ENCODE peak calls at places on chromosomes 6 and 20, in five cellular contexts. Y, H, L, E and N are unnamed samples.

GRCh38 chr6:3247255-3248146 is 11.2 kb upstream of the PSMG4 start:
- DNase-seq in H (peak; percentile 87), Y (peak; percentile 73), E (peak; percentile 63), L (peak; percentile 43), N (no peak)

GRCh38 chr6:44456070-44456965 is 68.8 kb downstream of the CDC5L start:
- DNase-seq in L (peak; percentile 41), Y (peak; percentile 46), E (peak; percentile 44), H (peak; percentile 63), N (peak; percentile 19)

GRCh38 chr20:59752101-59752586 is 147.8 kb downstream of the PHACTR3 start:
- DNase-seq in L (no peak), Y (no peak), H (no peak), E (peak; percentile 47), N (no peak)

GRCh38 chr6:138557147-138557546 is 57.9 kb upstream of the NHSL1 start:
- DNase-seq in H (no peak), Y (no peak), L (no peak), E (no peak), N (no peak)

GRCh38 chr6:62285612-62286469 is at the start of gene KHDRBS2:
- DNase-seq in H (peak; percentile 95), L (peak; percentile 2), Y (peak; percentile 39), E (peak; percentile 79), N (no peak)

GRCh38 chr6:84652356-84653026 is 111.9 kb downstream of the TBX18 start:
- DNase-seq in Y (no peak), H (no peak), E (no peak), L (peak; percentile 64), N (no peak)

GRCh38 chr20:62805365-62805710 is 703 bp downstream of the OGFR start:
- DNase-seq in L (no peak), Y (no peak), H (peak; percentile 52), E (no peak), N (no peak)

GRCh38 chr6:74879234-74879633 is 326.6 kb downstream of the COL12A1 start:
- DNase-seq in L (peak; percentile 89), E (no peak), Y (peak; percentile 21), H (no peak), N (no peak)

GRCh38 chr6:514396-514973 is 122.9 kb downstream of the IRF4 start:
- DNase-seq in E (no peak), H (no peak), L (no peak), Y (no peak), N (no peak)

GRCh38 chr6:24910331-24910849 is 25.4 kb downstream of the RIPOR2 start:
- DNase-seq in E (peak; percentile 18), Y (peak; percentile 21), H (no peak), L (peak; percentile 16), N (peak; percentile 37)

GRCh38 chr6:13545885-13546284 is 28.5 kb upstream of the SIRT5 start:
- DNase-seq in L (no peak), E (no peak), H (no peak), Y (no peak), N (no peak)

GRCh38 chr20:2771631-2772080 is 28.8 kb downstream of the CPXM1 start:
- DNase-seq in E (no peak), Y (no peak), L (no peak), H (no peak), N (no peak)

GRCh38 chr6:90103056-90103793 is 193.4 kb downstream of the BACH2 start:
- DNase-seq in Y (no peak), L (no peak), H (no peak), E (no peak), N (no peak)

GRCh38 chr6:163260111-163260895 is 154.2 kb upstream of the QKI start:
- DNase-seq in Y (no peak), E (peak; percentile 41), H (peak; percentile 50), L (no peak), N (no peak)

GRCh38 chr20:57688864-57689263 is 21.0 kb downstream of the PMEPA1 start:
- DNase-seq in E (peak; percentile 76), H (no peak), Y (peak; percentile 42), L (no peak), N (no peak)

GRCh38 chr20:62112368-62112767 is 9.9 kb upstream of the LSM14B start:
- DNase-seq in H (no peak), E (no peak), Y (no peak), L (no peak), N (no peak)

GRCh38 chr6:31161216-31162126 is 3.1 kb downstream of the TCF19 start:
- DNase-seq in H (no peak), L (no peak), Y (no peak), E (no peak), N (no peak)

GRCh38 chr6:134689676-134690447 is 260.0 kb downstream of the ALDH8A1 start:
- DNase-seq in Y (no peak), L (no peak), E (no peak), H (no peak), N (no peak)

GRCh38 chr6:2942916-2943563 is 28.3 kb downstream of the SERPINB6 start:
- DNase-seq in L (no peak), Y (no peak), E (no peak), H (no peak), N (peak; percentile 28)

GRCh38 chr20:20373046-20373706 is 5.3 kb downstream of the INSM1 start:
- DNase-seq in L (peak; percentile 64), E (no peak), Y (no peak), H (no peak), N (no peak)

GRCh38 chr20:37364927-37365272 is 19.0 kb downstream of the SRC start:
- DNase-seq in E (no peak), H (no peak), L (no peak), Y (peak; percentile 13), N (no peak)

GRCh38 chr6:158536891-158537798 is 22.7 kb upstream of the TMEM181 start:
- DNase-seq in H (peak; percentile 70), E (peak; percentile 43), L (peak; percentile 25), Y (no peak), N (no peak)

GRCh38 chr6:53794073-53794719 is 609 bp upstream of the LRRC1 start:
- DNase-seq in E (peak; percentile 52), Y (peak; percentile 52), L (peak; percentile 87), H (peak; percentile 90), N (peak; percentile 71)

GRCh38 chr6:110399219-110400071 is 15.9 kb downstream of the DDO start:
- DNase-seq in Y (no peak), H (no peak), L (no peak), E (peak; percentile 33), N (no peak)

GRCh38 chr6:38234934-38235678 is 404.6 kb downstream of the BTBD9 start:
- DNase-seq in Y (no peak), L (no peak), H (no peak), E (no peak), N (no peak)

GRCh38 chr6:46917002-46917401 is 4.7 kb downstream of the ADGRF5 start:
- DNase-seq in L (no peak), H (no peak), Y (no peak), E (no peak), N (no peak)

GRCh38 chr20:49751397-49751735 is 37.7 kb upstream of the B4GALT5 start:
- DNase-seq in E (no peak), Y (peak; percentile 34), H (no peak), L (no peak), N (no peak)
- H3K27ac ChIP-seq in E (no peak overlapping the region), Y (no peak overlapping the region), H (no peak overlapping the region), L (no peak overlapping the region), N (no peak overlapping the region)

GRCh38 chr20:64160536-64161495 is 3.4 kb upstream of the MYT1 start:
- DNase-seq in E (no peak), Y (no peak), H (no peak), L (no peak), N (no peak)

GRCh38 chr20:64161595-64162238 is 2.5 kb upstream of the MYT1 start:
- DNase-seq in Y (no peak), L (peak; percentile 38), H (peak; percentile 85), E (peak; percentile 44), N (no peak)

GRCh38 chr20:64163776-64164122 is 503 bp upstream of the MYT1 start:
- DNase-seq in H (no peak), L (no peak), Y (no peak), E (no peak), N (no peak)

GRCh38 chr20:64164123-64164836 is at the start of gene MYT1:
- DNase-seq in E (no peak), L (no peak), Y (no peak), H (no peak), N (no peak)

DNA sequence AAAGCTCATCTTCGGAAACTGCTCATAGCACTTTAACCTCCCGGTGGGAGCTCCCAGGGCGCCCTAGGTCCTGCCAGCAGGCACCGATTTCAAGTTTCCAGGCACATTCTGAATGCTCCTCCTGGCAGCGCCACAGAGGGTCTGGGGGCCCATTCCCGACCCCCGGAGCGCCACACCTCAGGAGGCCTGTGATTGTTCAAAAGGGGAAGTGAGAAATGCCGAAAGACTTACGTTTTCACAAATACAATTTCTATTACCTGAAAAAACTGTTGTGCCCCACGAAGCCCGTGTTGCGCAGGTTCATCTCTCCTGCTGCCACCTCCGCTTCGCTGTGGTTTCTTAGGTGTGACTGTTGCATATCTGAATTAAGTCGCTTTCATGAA is 2.0 kb upstream of the MYT1 start:
- DNase-seq in Y (no peak), E (no peak), H (no peak), L (no peak), N (no peak)
- H3K4me3 ChIP-seq in Y (no peak overlapping the region), E (no peak overlapping the region), H (no peak overlapping the region), L (no peak overlapping the region), N (no peak overlapping the region)

DNA sequence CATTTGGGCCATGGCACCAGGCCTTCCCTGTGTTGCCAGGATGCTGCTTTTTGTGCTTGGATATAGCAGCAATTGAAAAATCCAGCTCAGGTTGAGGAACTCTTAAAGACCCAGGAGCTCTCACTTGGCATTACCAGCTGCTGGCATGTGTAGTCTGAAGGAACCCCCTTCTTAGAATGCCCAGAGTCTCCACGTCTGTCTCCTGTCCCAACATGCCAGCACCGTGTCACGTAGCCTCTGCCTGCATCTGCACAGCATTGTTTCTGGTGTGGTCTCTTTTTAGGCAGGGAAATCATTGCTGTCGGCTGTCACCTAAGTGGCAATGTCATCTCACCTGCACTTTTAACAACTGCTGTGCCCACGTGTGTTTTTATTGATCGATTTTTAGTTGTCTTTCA is 71.3 kb downstream of the RPP40 start:
- DNase-seq in E (no peak), Y (no peak), H (no peak), L (no peak), N (no peak)
- H3K4me1 ChIP-seq in E (peaks cover 15% of the 10 kb centered on the region), Y (peaks cover 3% of the 10 kb centered on the region), H (peaks cover 22% of the 10 kb centered on the region), L (peaks cover 10% of the 10 kb centered on the region), N (no peaks in the 10 kb centered on the region)

GRCh38 chr20:14955396-14955795 is 618.0 kb upstream of the FLRT3 start:
- DNase-seq in L (no peak), H (no peak), Y (no peak), E (no peak), N (no peak)
- H3K27ac ChIP-seq in L (no peak overlapping the region), H (no peak overlapping the region), Y (no peak overlapping the region), E (no peak overlapping the region), N (no peak overlapping the region)

DNA sequence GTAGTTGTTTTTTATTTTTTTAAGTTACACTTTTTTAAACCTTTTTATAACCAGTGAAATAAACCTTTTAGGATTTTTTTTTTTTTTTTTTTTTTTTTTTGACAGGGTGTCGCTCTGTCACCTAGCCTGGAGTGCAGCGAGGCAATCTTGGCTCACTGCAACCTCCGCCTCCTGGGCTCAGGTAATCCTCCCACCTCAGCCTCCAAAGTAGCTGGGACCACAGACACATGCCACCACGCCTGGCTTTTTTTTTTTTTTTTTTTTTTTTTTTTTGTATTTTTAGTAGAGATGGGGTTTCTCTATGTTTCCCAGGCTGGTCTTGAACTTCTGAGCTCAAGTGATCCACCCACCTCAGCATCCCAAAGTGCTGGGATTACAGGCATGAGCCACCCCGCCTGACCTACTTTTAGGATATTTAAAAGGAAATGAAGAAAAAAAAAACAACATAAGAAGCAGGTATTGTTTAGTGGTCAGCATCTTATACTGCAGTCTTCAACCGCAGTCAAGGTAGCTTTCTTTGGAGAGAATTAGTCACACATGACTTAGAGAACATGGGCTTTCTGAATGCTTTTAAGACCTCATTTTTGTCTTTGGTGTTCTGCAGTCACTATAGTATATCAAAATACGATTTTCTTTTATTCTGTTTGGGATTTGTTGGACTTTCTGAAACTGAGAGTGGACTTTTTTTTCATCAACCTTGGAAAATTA is 1.6 kb downstream of the POLR1H start:
- DNase-seq in Y (no peak), E (no peak), L (no peak), H (no peak), N (no peak)
- H3K4me3 ChIP-seq in Y (no peak overlapping the region), E (no peak overlapping the region), L (peak overlapping the region; percentile 94), H (peak overlapping the region; percentile 50), N (peak overlapping the region; percentile 95)